ENCODE peak calls at places on chromosomes 4 and X, in five cellular contexts. P is endodermal cell, N is IMR-90, E is PC-3, H is adipocyte. D is an unnamed sample.

GRCh38 chr4:161583549-161583948 is 580.3 kb downstream of the FSTL5 start:
- DNase-seq in P (no peak), N (no peak), E (no peak), H (no peak), D (no peak)

GRCh38 chr4:82798168-82799005 is at the start of gene SCD5:
- DNase-seq in P (peak; percentile 87), N (peak; percentile 82), E (peak; percentile 26), H (peak; percentile 95), D (peak; percentile 85)

GRCh38 chr4:166301266-166301665 is 428.2 kb downstream of the TLL1 start:
- DNase-seq in P (no peak), N (no peak), E (no peak), H (no peak), D (no peak)

GRCh38 chrX:54529166-54529558 is 857 bp upstream of the GNL3L start:
- DNase-seq in P (no peak), N (no peak), E (no peak), H (no peak), D (no peak)

GRCh38 chr4:38177035-38177791 is 217.0 kb downstream of the PTTG2 start:
- DNase-seq in P (no peak), N (peak; percentile 44), E (no peak), H (no peak), D (peak; percentile 64)

GRCh38 chrX:115372026-115372610 is 82.6 kb downstream of the LUZP4 start:
- DNase-seq in P (peak; percentile 57), N (peak; percentile 79), E (peak; percentile 81), H (peak; percentile 66), D (no peak)

GRCh38 chrX:115487608-115488007 is 73.4 kb upstream of the PLS3 start:
- DNase-seq in P (no peak), N (no peak), E (no peak), H (no peak), D (no peak)

GRCh38 chr4:144374065-144374464 is 233.5 kb upstream of the GYPA start:
- DNase-seq in P (peak; percentile 80), N (no peak), E (no peak), H (no peak), D (no peak)

GRCh38 chr4:102554482-102554881 is 53.3 kb downstream of the NFKB1 start:
- DNase-seq in P (peak; percentile 55), N (peak; percentile 92), E (no peak), H (no peak), D (no peak)

GRCh38 chrX:106862972-106863688 is 40.0 kb downstream of the RIPPLY1 start:
- DNase-seq in P (peak; percentile 85), N (peak; percentile 2), E (peak; percentile 61), H (no peak), D (no peak)

GRCh38 chr4:151484396-151485102 is 75.6 kb downstream of the FHIP1A start:
- DNase-seq in P (peak; percentile 68), N (peak; percentile 77), E (peak; percentile 79), H (peak; percentile 79), D (no peak)

GRCh38 chr4:137934046-137934445 is 308.1 kb downstream of the SLC7A11 start:
- DNase-seq in P (no peak), N (no peak), E (no peak), H (no peak), D (no peak)

GRCh38 chr4:76276813-76277212 is 25.3 kb downstream of the FAM47E start:
- DNase-seq in P (no peak), N (no peak), E (no peak), H (no peak), D (no peak)

GRCh38 chr4:148052448-148052847 is 320.6 kb downstream of the ARHGAP10 start:
- DNase-seq in P (no peak), N (peak; percentile 42), E (no peak), H (no peak), D (no peak)

GRCh38 chr4:124499266-124499665 is 213.3 kb downstream of the ANKRD50 start:
- DNase-seq in P (no peak), N (no peak), E (no peak), H (no peak), D (no peak)

GRCh38 chrX:131985526-131986049 is 37.5 kb upstream of the STK26 start:
- DNase-seq in P (peak; percentile 60), N (no peak), E (no peak), H (no peak), D (no peak)
- H3K9ac ChIP-seq in P (no peak overlapping the region), N (no peak overlapping the region), E (no peak overlapping the region), H (no peak overlapping the region), D (no peak overlapping the region)

GRCh38 chr4:139082750-139083532 is 67.4 kb downstream of the NOCT start:
- DNase-seq in P (peak; percentile 98), N (peak; percentile 97), E (peak; percentile 97), H (peak; percentile 99), D (peak; percentile 97)

GRCh38 chr4:139083533-139084424 is 68.2 kb downstream of the NOCT start:
- DNase-seq in P (peak; percentile 95), N (peak; percentile 90), E (peak; percentile 85), H (peak; percentile 92), D (peak; percentile 98)

GRCh38 chr4:139084425-139085093 is 69.0 kb downstream of the NOCT start:
- DNase-seq in P (no peak), N (no peak), E (no peak), H (no peak), D (no peak)

GRCh38 chr4:139085141-139085540 is 69.6 kb downstream of the NOCT start:
- DNase-seq in P (no peak), N (peak; percentile 36), E (peak; percentile 19), H (peak; percentile 58), D (no peak)
- H3K9ac ChIP-seq in P (peak overlapping the region; percentile 74), N (no peak overlapping the region), E (peak overlapping the region; percentile 97), H (peak overlapping the region; percentile 95), D (peak overlapping the region; percentile 97)

DNA sequence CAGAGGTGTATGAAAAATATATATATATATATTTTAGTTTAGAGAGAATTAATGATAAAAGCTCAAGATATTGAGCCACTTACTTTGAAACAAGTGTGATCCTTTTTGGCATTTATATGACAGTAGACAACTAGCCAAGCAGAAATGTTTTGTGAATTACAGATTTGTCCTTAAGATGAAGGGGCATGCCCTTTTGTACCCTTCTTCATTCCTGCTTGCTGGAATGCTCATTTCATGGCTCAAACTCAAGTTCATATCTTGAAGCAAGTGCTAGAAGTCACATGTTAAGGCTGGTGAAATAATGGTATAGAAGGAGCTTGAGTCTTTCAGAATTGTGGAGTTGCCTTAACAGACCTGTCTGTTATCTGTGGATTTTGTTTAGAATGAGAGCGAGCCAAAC is 202.9 kb downstream of the BMPR1B start:
- DNase-seq in P (no peak), N (no peak), E (no peak), H (peak; percentile 25), D (no peak)
- H3K9ac ChIP-seq in P (no peak overlapping the region), N (no peak overlapping the region), E (no peak overlapping the region), H (peak overlapping the region; percentile 73), D (no peak overlapping the region)

GRCh38 chr4:159639924-159640323 is 537.0 kb downstream of the RAPGEF2 start:
- DNase-seq in P (no peak), N (no peak), E (no peak), H (no peak), D (no peak)
- H3K9ac ChIP-seq in P (no peak overlapping the region), N (no peak overlapping the region), E (no peak overlapping the region), H (no peak overlapping the region), D (no peak overlapping the region)

DNA sequence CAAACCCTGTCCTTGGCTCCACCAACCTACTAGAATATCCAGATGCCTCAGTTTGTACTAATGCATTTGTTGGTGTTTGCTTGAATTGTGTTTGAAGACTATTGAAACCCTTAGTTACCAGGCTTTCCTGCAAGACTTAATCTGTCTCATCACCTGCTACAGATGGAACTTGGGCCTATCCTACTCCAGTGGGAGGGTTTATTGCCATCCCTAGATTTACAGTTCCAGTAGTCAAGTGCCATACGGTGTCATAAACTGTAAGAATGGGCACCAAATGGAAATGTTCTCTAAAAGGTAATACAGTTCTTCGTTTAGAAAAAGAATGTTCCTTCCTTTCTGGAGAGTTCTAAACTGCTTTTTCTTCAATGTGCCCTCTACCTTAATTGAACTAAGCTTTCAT is 29.9 kb upstream of the HPGDS start:
- DNase-seq in P (no peak), N (no peak), E (no peak), H (no peak), D (no peak)
- H3K9ac ChIP-seq in P (no peak overlapping the region), N (no peak overlapping the region), E (no peak overlapping the region), H (no peak overlapping the region), D (no peak overlapping the region)

GRCh38 chr4:169159614-169160013 is 111.1 kb downstream of the SH3RF1 start:
- DNase-seq in P (no peak), N (peak; percentile 76), E (peak; percentile 16), H (peak; percentile 82), D (no peak)
- H3K9ac ChIP-seq in P (no peak overlapping the region), N (no peak overlapping the region), E (no peak overlapping the region), H (no peak overlapping the region), D (no peak overlapping the region)

GRCh38 chrX:141175786-141176185 is 1.1 kb downstream of the LDOC1 start:
- DNase-seq in P (no peak), N (no peak), E (peak; percentile 36), H (no peak), D (no peak)
- H3K9ac ChIP-seq in P (no peak overlapping the region), N (peak overlapping the region; percentile 93), E (peak overlapping the region; percentile 93), H (no peak overlapping the region), D (peak overlapping the region; percentile 67)

DNA sequence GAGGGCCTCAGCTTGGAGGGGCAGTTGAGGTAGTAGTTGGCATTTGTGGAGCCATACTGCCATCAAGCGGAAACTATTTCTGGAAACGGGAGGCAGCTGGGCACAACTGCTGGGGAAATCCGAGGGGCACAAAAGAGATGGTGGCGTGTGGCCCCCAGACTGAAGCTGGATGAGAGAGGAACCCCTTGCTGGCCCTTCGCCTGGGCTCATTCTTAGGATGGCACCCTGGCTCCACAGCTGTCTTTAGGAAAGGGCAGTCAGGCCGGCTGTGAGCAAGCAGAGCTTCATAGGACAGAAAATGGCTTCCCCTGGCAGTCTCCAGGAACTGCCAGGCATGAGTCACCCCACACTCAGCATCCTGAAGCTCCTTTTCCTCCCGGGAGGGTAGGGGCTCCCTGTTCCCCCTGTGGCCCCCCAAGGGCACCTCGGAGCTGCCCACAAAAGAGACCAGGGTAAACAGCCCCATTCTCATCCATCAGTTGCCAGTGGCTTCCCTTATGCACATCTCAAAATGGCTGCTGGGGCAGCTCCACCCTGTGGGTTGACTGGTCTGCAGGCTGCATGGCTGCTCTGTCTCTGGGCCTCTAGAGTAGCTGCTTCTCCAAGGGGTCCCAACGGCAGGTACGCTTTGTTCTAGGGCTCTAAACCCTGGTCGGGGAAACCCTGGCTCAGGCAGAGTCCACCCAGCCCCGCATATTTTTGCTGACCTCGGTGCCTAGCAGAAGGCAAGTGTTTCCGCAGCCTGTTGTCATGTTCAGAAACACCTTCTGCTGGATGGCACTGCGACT is 64.7 kb downstream of the NBDY start:
- DNase-seq in P (peak; percentile 26), N (no peak), E (no peak), H (no peak), D (no peak)
- H3K9ac ChIP-seq in P (no peak overlapping the region), N (no peak overlapping the region), E (no peak overlapping the region), H (no peak overlapping the region), D (no peak overlapping the region)

D was measured in kidney.